ENCODE peak calls at places on chromosome 5, in seven cellular contexts. One of them, this sample, is unnamed.

GRCh38 chr5:177367323-177367848 is 9.7 kb downstream of the RGS14 start:
- DNase-seq in kidney tubule cell: no peak
- DNase-seq in HL-60: no peak
- DNase-seq in upper lobe of right lung: no peak
- DNase-seq in GM12865: no peak
- DNase-seq in smooth muscle cell of the brain vasculature: no peak
- DNase-seq in choroid plexus epithelial cell: no peak
- DNase-seq in this sample: no peak

GRCh38 chr5:15992918-15993317 is 186.7 kb downstream of the MARCHF11 start:
- DNase-seq in kidney tubule cell: peak; percentile 96
- DNase-seq in HL-60: no peak
- DNase-seq in upper lobe of right lung: no peak
- DNase-seq in GM12865: no peak
- DNase-seq in smooth muscle cell of the brain vasculature: peak; percentile 12
- DNase-seq in choroid plexus epithelial cell: peak; percentile 60
- DNase-seq in this sample: no peak

GRCh38 chr5:178388381-178389030 is 155.9 kb upstream of the PHYKPL start:
- DNase-seq in kidney tubule cell: peak; percentile 33
- DNase-seq in HL-60: peak; percentile 90
- DNase-seq in upper lobe of right lung: no peak
- DNase-seq in GM12865: no peak
- DNase-seq in smooth muscle cell of the brain vasculature: no peak
- DNase-seq in choroid plexus epithelial cell: peak; percentile 57
- DNase-seq in this sample: no peak

GRCh38 chr5:82348749-82349148 is 70.6 kb upstream of the RPS23 start:
- DNase-seq in kidney tubule cell: no peak
- DNase-seq in HL-60: no peak
- DNase-seq in upper lobe of right lung: no peak
- DNase-seq in GM12865: no peak
- DNase-seq in smooth muscle cell of the brain vasculature: no peak
- DNase-seq in choroid plexus epithelial cell: no peak
- DNase-seq in this sample: no peak

GRCh38 chr5:170571885-170572284 is 68.1 kb downstream of the KCNIP1 start:
- DNase-seq in kidney tubule cell: no peak
- DNase-seq in HL-60: no peak
- DNase-seq in upper lobe of right lung: no peak
- DNase-seq in GM12865: no peak
- DNase-seq in smooth muscle cell of the brain vasculature: no peak
- DNase-seq in choroid plexus epithelial cell: no peak
- DNase-seq in this sample: no peak

GRCh38 chr5:4553130-4553529 is 587.0 kb upstream of the ADAMTS16 start:
- DNase-seq in kidney tubule cell: no peak
- DNase-seq in HL-60: no peak
- DNase-seq in upper lobe of right lung: no peak
- DNase-seq in GM12865: no peak
- DNase-seq in smooth muscle cell of the brain vasculature: no peak
- DNase-seq in choroid plexus epithelial cell: no peak
- DNase-seq in this sample: no peak

GRCh38 chr5:131289738-131290137 is 25.9 kb downstream of the CDC42SE2 start:
- DNase-seq in kidney tubule cell: no peak
- DNase-seq in HL-60: no peak
- DNase-seq in upper lobe of right lung: no peak
- DNase-seq in GM12865: peak; percentile 67
- DNase-seq in smooth muscle cell of the brain vasculature: no peak
- DNase-seq in choroid plexus epithelial cell: no peak
- DNase-seq in this sample: no peak

GRCh38 chr5:112228672-112229071 is 190.4 kb downstream of the EPB41L4A start:
- DNase-seq in kidney tubule cell: peak; percentile 93
- DNase-seq in HL-60: no peak
- DNase-seq in upper lobe of right lung: peak; percentile 93
- DNase-seq in GM12865: no peak
- DNase-seq in smooth muscle cell of the brain vasculature: no peak
- DNase-seq in choroid plexus epithelial cell: peak; percentile 50
- DNase-seq in this sample: no peak

GRCh38 chr5:172843825-172844576 is 9.9 kb downstream of the ERGIC1 start:
- DNase-seq in kidney tubule cell: no peak
- DNase-seq in HL-60: no peak
- DNase-seq in upper lobe of right lung: no peak
- DNase-seq in GM12865: no peak
- DNase-seq in smooth muscle cell of the brain vasculature: no peak
- DNase-seq in choroid plexus epithelial cell: no peak
- DNase-seq in this sample: no peak

GRCh38 chr5:158326241-158326640 is 467.3 kb upstream of the CLINT1 start:
- DNase-seq in kidney tubule cell: no peak
- DNase-seq in HL-60: no peak
- DNase-seq in upper lobe of right lung: no peak
- DNase-seq in GM12865: no peak
- DNase-seq in smooth muscle cell of the brain vasculature: no peak
- DNase-seq in choroid plexus epithelial cell: no peak
- DNase-seq in this sample: no peak

GRCh38 chr5:119484884-119485283 is 32.6 kb downstream of the HSD17B4 start:
- DNase-seq in kidney tubule cell: no peak
- DNase-seq in HL-60: no peak
- DNase-seq in upper lobe of right lung: no peak
- DNase-seq in GM12865: no peak
- DNase-seq in smooth muscle cell of the brain vasculature: no peak
- DNase-seq in choroid plexus epithelial cell: no peak
- DNase-seq in this sample: peak; percentile 16

GRCh38 chr5:7592910-7593309 is 197.0 kb downstream of the ADCY2 start:
- DNase-seq in kidney tubule cell: peak; percentile 10
- DNase-seq in HL-60: no peak
- DNase-seq in upper lobe of right lung: no peak
- DNase-seq in GM12865: peak; percentile 6
- DNase-seq in smooth muscle cell of the brain vasculature: no peak
- DNase-seq in choroid plexus epithelial cell: no peak
- DNase-seq in this sample: no peak

GRCh38 chr5:112975721-112976431 is 722 bp upstream of the DCP2 start:
- DNase-seq in kidney tubule cell: no peak
- DNase-seq in HL-60: no peak
- DNase-seq in upper lobe of right lung: no peak
- DNase-seq in GM12865: no peak
- DNase-seq in smooth muscle cell of the brain vasculature: no peak
- DNase-seq in choroid plexus epithelial cell: no peak
- DNase-seq in this sample: no peak

GRCh38 chr5:9104576-9105339 is 441.1 kb downstream of the SEMA5A start:
- DNase-seq in kidney tubule cell: no peak
- DNase-seq in HL-60: no peak
- DNase-seq in upper lobe of right lung: no peak
- DNase-seq in GM12865: no peak
- DNase-seq in smooth muscle cell of the brain vasculature: peak; percentile 49
- DNase-seq in choroid plexus epithelial cell: peak; percentile 89
- DNase-seq in this sample: no peak

GRCh38 chr5:88727705-88728313 is 155.2 kb downstream of the MEF2C start:
- DNase-seq in kidney tubule cell: peak; percentile 30
- DNase-seq in HL-60: no peak
- DNase-seq in upper lobe of right lung: no peak
- DNase-seq in GM12865: peak; percentile 44
- DNase-seq in smooth muscle cell of the brain vasculature: no peak
- DNase-seq in choroid plexus epithelial cell: peak; percentile 57
- DNase-seq in this sample: no peak

This sample was measured in SK-N-MC.